ENCODE peak calls at places on chromosomes 6 and 20, in five cellular contexts. Q, S, O, Z and D are unnamed samples.

GRCh38 chr6:138520463-138520862 is 21.2 kb upstream of the NHSL1 start:
- DNase-seq in Q (peak; percentile 64), S (peak; percentile 41), O (no peak), Z (peak; percentile 53), D (no peak)

GRCh38 chr6:44332585-44332984 is 9.9 kb upstream of the SPATS1 start:
- DNase-seq in Q (no peak), S (no peak), O (no peak), Z (no peak), D (no peak)

GRCh38 chr6:39769012-39769411 is 23.2 kb upstream of the DAAM2 start:
- DNase-seq in Q (no peak), S (no peak), O (no peak), Z (no peak), D (no peak)

GRCh38 chr6:21748343-21749063 is 155.0 kb downstream of the SOX4 start:
- DNase-seq in Q (peak; percentile 52), S (peak; percentile 77), O (no peak), Z (peak; percentile 64), D (peak; percentile 25)

GRCh38 chr20:62355527-62356142 is 11.5 kb downstream of the LAMA5 start:
- DNase-seq in Q (peak; percentile 40), S (no peak), O (peak; percentile 75), Z (peak; percentile 41), D (no peak)

GRCh38 chr20:46117704-46118467 is at the start of gene CD40:
- DNase-seq in Q (peak; percentile 52), S (peak; percentile 23), O (peak; percentile 93), Z (peak; percentile 90), D (peak; percentile 25)

GRCh38 chr6:123529058-123529457 is 107.7 kb downstream of the TRDN start:
- DNase-seq in Q (peak; percentile 16), S (no peak), O (no peak), Z (no peak), D (no peak)

GRCh38 chr20:20439602-20440001 is 71.7 kb downstream of the INSM1 start:
- DNase-seq in Q (no peak), S (no peak), O (no peak), Z (no peak), D (no peak)

GRCh38 chr6:106639812-106640211 is 10.4 kb downstream of the QRSL1 start:
- DNase-seq in Q (no peak), S (no peak), O (no peak), Z (no peak), D (no peak)

GRCh38 chr20:51195419-51195901 is 172.6 kb upstream of the KCNG1 start:
- DNase-seq in Q (no peak), S (no peak), O (no peak), Z (peak; percentile 52), D (no peak)

GRCh38 chr6:56595490-56596122 is 47.1 kb downstream of the DST start:
- DNase-seq in Q (peak; percentile 56), S (peak; percentile 56), O (peak; percentile 45), Z (peak; percentile 65), D (no peak)

GRCh38 chr6:33430991-33431879 is 11.4 kb downstream of the SYNGAP1 start:
- DNase-seq in Q (peak; percentile 30), S (peak; percentile 44), O (no peak), Z (peak; percentile 68), D (no peak)

GRCh38 chr6:14381225-14381887 is 263.8 kb downstream of the CD83 start:
- DNase-seq in Q (no peak), S (peak; percentile 98), O (no peak), Z (no peak), D (no peak)

GRCh38 chr6:26431258-26432162 is 8.8 kb upstream of the BTN3A3 start:
- DNase-seq in Q (peak; percentile 88), S (no peak), O (no peak), Z (peak; percentile 8), D (peak; percentile 72)

GRCh38 chr6:113464536-113464935 is 392.6 kb upstream of the MARCKS start:
- DNase-seq in Q (no peak), S (no peak), O (no peak), Z (no peak), D (no peak)

GRCh38 chr6:164286021-164286420 is 871.5 kb downstream of the QKI start:
- DNase-seq in Q (peak; percentile 22), S (no peak), O (no peak), Z (peak; percentile 58), D (no peak)

GRCh38 chr20:33370296-33370695 is 31.0 kb downstream of the CDK5RAP1 start:
- DNase-seq in Q (no peak), S (no peak), O (no peak), Z (no peak), D (no peak)

GRCh38 chr6:17907467-17908229 is 79.8 kb downstream of the KIF13A start:
- DNase-seq in Q (peak; percentile 99), S (no peak), O (peak; percentile 38), Z (peak; percentile 98), D (peak; percentile 99)

GRCh38 chr6:21900730-21901129 is 307.2 kb downstream of the SOX4 start:
- DNase-seq in Q (peak; percentile 66), S (no peak), O (no peak), Z (peak; percentile 58), D (no peak)

GRCh38 chr20:62280303-62280702 is 22.5 kb upstream of the ADRM1 start:
- DNase-seq in Q (no peak), S (no peak), O (no peak), Z (no peak), D (no peak)

GRCh38 chr20:44603327-44603726 is 20.9 kb downstream of the PKIG start:
- DNase-seq in Q (no peak), S (no peak), O (no peak), Z (no peak), D (no peak)

GRCh38 chr20:53939554-53940355 is 130.6 kb downstream of the BCAS1 start:
- DNase-seq in Q (peak; percentile 98), S (peak; percentile 88), O (peak; percentile 91), Z (peak; percentile 97), D (peak; percentile 81)

GRCh38 chr20:52383995-52384621 is 192.5 kb upstream of the ZFP64 start:
- DNase-seq in Q (no peak), S (no peak), O (no peak), Z (no peak), D (no peak)

GRCh38 chr6:168180548-168181011 is 101.6 kb upstream of the FRMD1 start:
- DNase-seq in Q (no peak), S (no peak), O (peak; percentile 38), Z (no peak), D (no peak)

GRCh38 chr6:167709196-167709595 is 117.5 kb upstream of the AFDN start:
- DNase-seq in Q (no peak), S (no peak), O (no peak), Z (no peak), D (no peak)

GRCh38 chr6:129490551-129491245 is 219.3 kb downstream of the ARHGAP18 start:
- DNase-seq in Q (peak; percentile 97), S (no peak), O (no peak), Z (peak; percentile 97), D (peak; percentile 90)

DNA sequence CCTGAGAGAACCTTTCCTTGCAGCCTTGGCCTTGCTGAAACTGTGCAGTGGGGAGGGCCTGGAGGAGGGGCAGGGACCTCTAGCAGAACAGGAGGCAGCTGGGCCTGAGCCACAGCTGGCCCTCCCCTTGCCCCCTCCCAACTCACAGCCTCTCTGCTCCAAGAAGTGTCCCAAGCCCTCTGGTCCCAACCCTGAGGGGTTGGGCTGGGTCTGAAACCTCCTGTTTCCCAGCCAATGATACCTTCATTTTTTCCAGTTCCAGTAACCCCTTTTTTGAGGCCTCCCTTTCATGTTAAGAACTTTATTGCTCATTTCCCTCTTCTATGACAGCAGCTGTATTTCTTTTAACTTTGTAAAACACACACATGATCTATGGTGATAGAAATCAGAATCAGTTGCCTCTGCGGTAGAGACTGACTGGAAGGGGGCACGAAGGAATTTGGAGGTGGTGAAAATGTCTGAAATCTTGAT is 17.9 kb upstream of the ARMC12 start:
- DNase-seq in Q (no peak), S (no peak), O (no peak), Z (no peak), D (peak; percentile 38)
- H3K4me3 ChIP-seq in Q (no peak overlapping the region), S (no peak overlapping the region), O (no peak overlapping the region), Z (no peak overlapping the region), D (peak overlapping the region; percentile 32)

DNA sequence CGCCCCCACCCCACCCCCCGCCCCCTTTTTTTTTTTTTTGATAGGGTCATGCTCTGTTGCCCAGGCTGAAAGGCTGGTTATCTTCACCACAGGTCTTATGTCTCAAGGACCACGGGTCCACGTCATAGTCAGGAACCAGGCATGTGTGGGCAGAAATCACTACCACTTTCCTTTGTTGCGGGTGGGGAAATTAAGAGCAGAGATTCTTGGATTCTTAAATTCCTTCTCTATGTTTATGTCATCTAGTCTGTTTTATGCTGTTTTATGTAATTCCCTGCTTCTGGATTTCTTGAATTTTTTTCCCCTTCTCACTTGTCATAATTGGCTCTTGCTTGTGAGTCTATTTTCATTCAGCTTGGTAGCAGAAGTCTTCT is 25.8 kb upstream of the PLCG1 start:
- DNase-seq in Q (no peak), S (no peak), O (no peak), Z (no peak), D (no peak)
- H3K4me3 ChIP-seq in Q (no peak overlapping the region), S (no peak overlapping the region), O (no peak overlapping the region), Z (no peak overlapping the region), D (no peak overlapping the region)

GRCh38 chr6:122092366-122092765 is 307.1 kb upstream of the HSF2 start:
- DNase-seq in Q (no peak), S (no peak), O (no peak), Z (no peak), D (no peak)

GRCh38 chr6:122102026-122102425 is 297.4 kb upstream of the HSF2 start:
- DNase-seq in Q (no peak), S (no peak), O (no peak), Z (no peak), D (no peak)

DNA sequence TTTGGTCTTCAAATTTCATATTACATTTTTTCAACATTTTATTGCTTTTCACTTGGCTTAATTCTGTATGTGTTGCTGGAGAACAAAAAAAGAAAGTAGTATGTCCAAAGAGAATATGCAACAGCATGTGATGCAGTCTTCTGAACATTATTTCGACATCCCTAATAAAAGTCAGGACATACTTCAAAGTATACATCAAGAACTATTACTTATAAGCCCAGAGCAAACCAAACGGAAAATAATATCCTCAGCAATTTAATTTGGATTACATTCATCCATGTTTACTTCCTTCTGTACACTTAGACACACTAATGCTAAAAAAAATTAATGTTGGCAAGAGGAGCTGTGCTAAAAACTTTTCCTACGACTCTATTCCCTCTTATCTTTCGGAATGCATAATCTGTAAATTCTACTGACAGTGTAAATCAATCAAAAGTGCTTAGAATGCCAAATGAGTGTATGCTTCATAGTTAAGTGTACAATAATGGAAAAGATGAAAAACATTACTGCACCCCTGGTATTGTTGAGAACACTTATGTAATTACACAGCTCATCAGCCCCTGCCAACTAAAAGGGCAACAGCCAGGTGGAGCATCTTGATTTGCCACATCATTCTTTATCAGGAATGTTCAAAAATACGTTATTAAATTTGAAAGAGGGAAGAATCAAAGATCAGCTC is 301.2 kb upstream of the HSF2 start:
- DNase-seq in Q (peak; percentile 8), S (no peak), O (no peak), Z (no peak), D (no peak)
- H3K4me3 ChIP-seq in Q (no peak overlapping the region), S (no peak overlapping the region), O (no peak overlapping the region), Z (no peak overlapping the region), D (no peak overlapping the region)

GRCh38 chr6:36762123-36762522 is 64.5 kb downstream of the RAB44 start:
- DNase-seq in Q (no peak), S (no peak), O (no peak), Z (no peak), D (no peak)

GRCh38 chr6:36765943-36766648 is 68.5 kb downstream of the RAB44 start:
- DNase-seq in Q (peak; percentile 88), S (peak; percentile 60), O (peak; percentile 88), Z (peak; percentile 91), D (peak; percentile 35)

GRCh38 chr6:36769161-36769675 is 70.0 kb downstream of the CPNE5 start:
- DNase-seq in Q (no peak), S (no peak), O (no peak), Z (peak; percentile 38), D (no peak)

GRCh38 chr6:36766649-36766945 is 69.0 kb downstream of the RAB44 start:
- DNase-seq in Q (no peak), S (no peak), O (no peak), Z (no peak), D (no peak)

GRCh38 chr6:36765190-36765941 is 67.7 kb downstream of the RAB44 start:
- DNase-seq in Q (no peak), S (no peak), O (no peak), Z (no peak), D (no peak)
- H3K4me3 ChIP-seq in Q (no peak overlapping the region), S (no peak overlapping the region), O (no peak overlapping the region), Z (no peak overlapping the region), D (no peak overlapping the region)